ENCODE peak calls at places on chromosomes 1 and 21, in seven cellular contexts. L, R, N, V, Q, T and A are unnamed samples.

GRCh38 chr1:205505076-205505729 is 734 bp downstream of the CDK18 start:
- DNase-seq in Q (no peak), T (no peak), L (no peak), V (no peak), N (no peak), R (no peak), A (no peak)

GRCh38 chr1:78607334-78607927 is 12.8 kb upstream of the IFI44L start:
- DNase-seq in V (no peak), T (peak), Q (peak), R (peak), L (no peak), N (no peak), A (no peak)

GRCh38 chr1:8348777-8349472 is 31.0 kb downstream of the SLC45A1 start:
- DNase-seq in L (peak), N (peak), T (peak), Q (peak), R (peak), V (peak), A (no peak)

GRCh38 chr1:232845521-232845920 is 40.3 kb downstream of the MAP10 start:
- DNase-seq in T (no peak), Q (peak), V (no peak), R (no peak), L (no peak), N (no peak), A (no peak)

GRCh38 chr1:51336004-51336403 is 5.6 kb upstream of the TTC39A start:
- DNase-seq in N (no peak), V (no peak), R (no peak), T (no peak), L (no peak), Q (no peak), A (no peak)

GRCh38 chr1:209302777-209303642 is 280.5 kb upstream of the CAMK1G start:
- DNase-seq in T (peak), R (no peak), Q (no peak), N (no peak), V (no peak), L (no peak), A (no peak)

GRCh38 chr1:49318218-49318617 is 541.5 kb upstream of the BEND5 start:
- DNase-seq in Q (no peak), V (no peak), L (no peak), N (no peak), T (no peak), R (no peak), A (no peak)

GRCh38 chr1:154344977-154345837 is 19.9 kb downstream of the ATP8B2 start:
- DNase-seq in V (no peak), T (peak), L (peak), R (peak), Q (peak), N (no peak), A (no peak)

GRCh38 chr1:207750901-207751300 is 953 bp upstream of the CD46 start:
- DNase-seq in T (no peak), R (no peak), Q (no peak), L (no peak), N (no peak), V (no peak), A (no peak)

GRCh38 chr21:14273736-14274538 is 58.0 kb downstream of the RBM11 start:
- DNase-seq in Q (no peak), T (no peak), R (no peak), N (no peak), V (no peak), L (no peak), A (no peak)

GRCh38 chr1:207097871-207098324 is 6.1 kb upstream of the C4BPA start:
- DNase-seq in R (no peak), L (no peak), N (no peak), Q (no peak), T (no peak), V (peak), A (no peak)